ENCODE peak calls at places on chromosomes 13 and 19, in six cellular contexts. T is progenitor cell of endocrine pancreas; F is hepatocyte; S is CD8-positive, alpha-beta T cell; V is WTC11; K is fibroblast of lung. U is an unnamed sample.

GRCh38 chr13:93217701-93218100 is 8.9 kb upstream of the GPC6 start:
- DNase-seq in T (no peak), F (no peak), S (no peak), V (no peak), K (peak), U (no peak)

GRCh38 chr13:34748078-34748477 is 194.0 kb upstream of the NBEA start:
- DNase-seq in T (no peak), F (no peak), S (no peak), V (no peak), K (peak), U (no peak)

GRCh38 chr19:13181747-13182388 is 31.7 kb downstream of the IER2 start:
- DNase-seq in T (no peak), F (peak), S (peak), V (no peak), K (peak), U (peak)

GRCh38 chr13:34941436-34941834 is 635 bp upstream of the NBEA start:
- DNase-seq in T (no peak), F (no peak), S (no peak), V (no peak), K (no peak), U (no peak)

GRCh38 chr19:46691104-46691503 is 25.8 kb downstream of the PRKD2 start:
- DNase-seq in T (no peak), F (no peak), S (no peak), V (no peak), K (no peak), U (no peak)

GRCh38 chr13:28753208-28753892 is 34.6 kb upstream of the SLC46A3 start:
- DNase-seq in T (no peak), F (peak), S (no peak), V (peak), K (peak), U (no peak)

GRCh38 chr13:37791699-37792098 is 77.9 kb downstream of the TRPC4 start:
- DNase-seq in T (no peak), F (no peak), S (no peak), V (no peak), K (peak), U (no peak)

GRCh38 chr19:41990615-41991014 is 3.4 kb downstream of the ATP1A3 start:
- DNase-seq in T (no peak), F (no peak), S (no peak), V (no peak), K (no peak), U (no peak)

GRCh38 chr19:35619290-35619923 is 6.9 kb downstream of the HAUS5 start:
- DNase-seq in T (no peak), F (no peak), S (no peak), V (no peak), K (no peak), U (no peak)

GRCh38 chr19:12668937-12669271 is 2.3 kb downstream of the WDR83 start:
- DNase-seq in T (no peak), F (peak), S (peak), V (no peak), K (peak), U (peak)

GRCh38 chr19:13143135-13143534 is 7.0 kb downstream of the STX10 start:
- DNase-seq in T (no peak), F (no peak), S (no peak), V (no peak), K (peak), U (no peak)

GRCh38 chr19:23557381-23557780 is 129.6 kb downstream of the ZNF675 start:
- DNase-seq in T (no peak), F (no peak), S (no peak), V (no peak), K (no peak), U (no peak)

DNA sequence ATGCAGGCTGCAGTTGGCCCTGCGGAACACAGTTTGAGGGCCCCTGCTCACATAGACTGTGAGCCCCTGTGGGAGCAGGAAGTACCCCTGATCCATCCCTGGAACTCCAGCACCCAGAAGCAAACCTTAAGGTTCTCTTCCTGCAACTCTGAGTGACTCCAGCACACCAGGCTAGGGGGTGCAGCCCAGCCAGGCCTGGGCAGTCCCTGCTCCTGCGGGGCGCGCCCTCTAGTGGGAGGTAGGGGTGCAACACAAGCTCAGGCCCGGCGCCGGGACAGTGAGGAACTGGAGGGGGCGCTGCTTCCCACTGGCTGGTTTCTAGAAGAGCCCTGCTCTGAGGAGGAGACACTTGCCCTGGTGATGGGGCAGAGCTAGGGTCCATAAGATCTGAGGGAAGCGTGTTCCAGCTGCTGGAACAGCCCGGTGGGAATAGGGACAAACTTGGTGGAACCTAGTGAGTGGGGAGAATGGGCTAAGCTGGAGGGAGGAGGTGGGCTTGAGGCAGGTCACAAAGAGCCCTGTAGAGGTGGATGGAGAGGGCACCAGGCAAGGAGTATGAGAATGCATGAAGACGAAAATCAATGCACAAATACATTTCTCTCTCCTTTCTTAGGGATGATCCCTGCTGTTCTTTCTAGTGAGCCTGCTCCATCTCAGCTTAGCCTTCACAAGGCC is 5.0 kb downstream of the ZSCAN5A start:
- DNase-seq in T (peak), F (peak), S (peak), V (peak), K (peak), U (no peak)
- TF ChIP-seq CTCF in T (peak), F (peak), S (peak), V (peak), K (peak), U (peak)

GRCh38 chr19:17293605-17294004 is 9.6 kb downstream of the ABHD8 start:
- DNase-seq in T (no peak), F (no peak), S (no peak), V (no peak), K (no peak), U (no peak)

GRCh38 chr19:17292301-17293074 is 10.7 kb downstream of the ABHD8 start:
- DNase-seq in T (peak), F (peak), S (peak), V (peak), K (peak), U (peak)

GRCh38 chr19:17296976-17297375 is 6.2 kb downstream of the ABHD8 start:
- DNase-seq in T (no peak), F (no peak), S (no peak), V (no peak), K (no peak), U (no peak)

GRCh38 chr19:17294051-17294891 is 9.0 kb downstream of the ABHD8 start:
- DNase-seq in T (no peak), F (no peak), S (peak), V (peak), K (no peak), U (no peak)

GRCh38 chr19:17296278-17296677 is 6.9 kb downstream of the ABHD8 start:
- DNase-seq in T (no peak), F (no peak), S (no peak), V (no peak), K (peak), U (no peak)
- TF ChIP-seq CTCF in T (no peak), F (no peak), S (no peak), V (no peak), K (no peak), U (no peak)

DNA sequence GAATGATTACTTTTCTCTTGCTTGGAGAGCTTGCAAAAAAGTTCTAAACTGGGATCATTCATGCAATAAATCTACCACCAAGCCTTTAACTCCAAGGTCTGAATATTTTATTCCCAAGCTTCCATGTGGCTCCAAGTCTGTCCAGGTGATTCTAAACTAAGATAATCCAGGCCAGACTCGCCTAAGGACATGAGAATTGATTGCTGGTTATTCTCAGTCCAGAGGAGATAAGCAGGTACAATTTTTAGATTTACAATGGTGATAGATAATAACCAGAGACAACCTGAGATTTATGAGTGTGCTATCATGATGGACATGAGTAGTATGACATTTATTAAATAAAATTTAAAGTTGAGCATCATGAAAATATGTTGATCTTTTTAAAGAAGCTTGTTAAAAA is 156.5 kb upstream of the SPRY2 start:
- DNase-seq in T (no peak), F (no peak), S (no peak), V (no peak), K (no peak), U (no peak)
- TF ChIP-seq CTCF in T (no peak), F (no peak), S (no peak), V (no peak), K (no peak), U (no peak)

GRCh38 chr19:49145485-49146407 is 9.4 kb downstream of the HRC start:
- DNase-seq in T (peak), F (peak), S (peak), V (peak), K (peak), U (peak)
- TF ChIP-seq CTCF in T (peak), F (peak), S (peak), V (peak), K (peak), U (peak)

GRCh38 chr19:44930088-44930487 is 11.9 kb upstream of the APOC4 start:
- DNase-seq in T (no peak), F (no peak), S (no peak), V (no peak), K (no peak), U (no peak)

GRCh38 chr19:44927746-44928145 is 13.3 kb downstream of the APOC1 start:
- DNase-seq in T (no peak), F (no peak), S (no peak), V (no peak), K (peak), U (no peak)

GRCh38 chr19:44931541-44931940 is 10.5 kb upstream of the APOC4 start:
- DNase-seq in T (no peak), F (no peak), S (no peak), V (no peak), K (no peak), U (no peak)
- TF ChIP-seq CTCF in T (no peak), F (no peak), S (no peak), V (no peak), K (no peak), U (no peak)

DNA sequence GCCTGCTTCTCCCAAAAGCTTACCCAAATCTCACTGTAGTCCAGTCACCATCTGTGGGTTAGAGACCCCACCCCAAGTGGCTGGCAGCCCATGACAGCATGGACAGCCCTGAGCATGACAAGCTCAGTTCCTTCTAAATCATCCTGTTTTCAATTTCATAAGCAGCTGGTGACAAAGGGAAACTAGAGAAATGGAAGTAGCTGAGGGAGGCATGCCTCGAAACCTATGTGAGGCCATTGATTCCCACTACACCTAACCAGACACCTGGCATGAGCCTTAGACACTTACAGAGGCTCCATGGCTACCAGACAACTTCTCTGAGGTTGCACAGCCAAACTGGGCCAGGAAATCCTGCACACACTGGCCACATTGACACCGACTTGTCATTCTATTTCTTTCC is 56.2 kb downstream of the ABCC4 start:
- DNase-seq in T (no peak), F (no peak), S (no peak), V (no peak), K (no peak), U (no peak)
- TF ChIP-seq CTCF in T (no peak), F (no peak), S (no peak), V (no peak), K (no peak), U (no peak)

GRCh38 chr19:4010808-4011110 is 3.2 kb downstream of the PIAS4 start:
- DNase-seq in T (no peak), F (peak), S (no peak), V (no peak), K (no peak), U (no peak)

GRCh38 chr19:4007836-4008539 is 452 bp downstream of the PIAS4 start:
- DNase-seq in T (no peak), F (peak), S (no peak), V (peak), K (no peak), U (no peak)

GRCh38 chr19:4012092-4012974 is 4.8 kb downstream of the PIAS4 start:
- DNase-seq in T (no peak), F (peak), S (no peak), V (no peak), K (no peak), U (no peak)

GRCh38 chr19:4009990-4010807 is 2.7 kb downstream of the PIAS4 start:
- DNase-seq in T (no peak), F (peak), S (no peak), V (no peak), K (no peak), U (no peak)

GRCh38 chr19:4007021-4007835 is at the start of gene PIAS4:
- DNase-seq in T (peak), F (peak), S (peak), V (peak), K (peak), U (peak)
- TF ChIP-seq CTCF in T (peak), F (no peak), S (no peak), V (no peak), K (no peak), U (no peak)

GRCh38 chr13:97751477-97751876 is 202.0 kb upstream of the IPO5 start:
- DNase-seq in T (no peak), F (no peak), S (no peak), V (no peak), K (no peak), U (no peak)

GRCh38 chr13:97757807-97758206 is 195.7 kb upstream of the IPO5 start:
- DNase-seq in T (no peak), F (no peak), S (no peak), V (no peak), K (no peak), U (no peak)

GRCh38 chr13:97758317-97758716 is 195.2 kb upstream of the IPO5 start:
- DNase-seq in T (no peak), F (no peak), S (no peak), V (no peak), K (no peak), U (no peak)

GRCh38 chr13:97753269-97753668 is 200.2 kb upstream of the IPO5 start:
- DNase-seq in T (no peak), F (no peak), S (no peak), V (no peak), K (no peak), U (no peak)

GRCh38 chr13:97753942-97754670 is 199.4 kb upstream of the IPO5 start:
- DNase-seq in T (no peak), F (no peak), S (no peak), V (peak), K (no peak), U (no peak)
- TF ChIP-seq CTCF in T (no peak), F (no peak), S (no peak), V (peak), K (no peak), U (no peak)

DNA sequence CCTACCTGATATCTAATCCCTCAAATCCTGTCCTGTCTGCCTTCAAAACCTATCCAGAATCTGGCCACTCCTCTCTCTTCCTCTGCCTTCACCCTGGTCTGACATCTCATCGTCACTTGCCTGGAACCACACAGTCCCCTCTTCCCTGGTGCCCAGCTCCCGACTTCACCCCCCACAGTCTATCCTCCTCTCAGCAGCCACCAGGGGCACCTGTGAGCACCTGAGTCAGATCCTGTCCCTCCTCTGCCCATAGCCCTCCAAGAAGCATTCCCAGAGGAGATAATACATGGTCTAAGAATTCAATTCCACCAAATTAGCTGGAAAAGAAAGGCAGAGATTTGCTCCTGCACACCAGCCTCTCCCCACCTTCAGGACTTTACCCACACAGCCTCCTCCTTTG is 48.9 kb downstream of the ZNRF4 start:
- DNase-seq in T (no peak), F (no peak), S (no peak), V (peak), K (no peak), U (no peak)
- TF ChIP-seq CTCF in T (peak), F (no peak), S (no peak), V (no peak), K (no peak), U (no peak)